ENCODE peak calls at places on chromosomes 13 and 19, in six cellular contexts. N, B, C, Z, H and J are unnamed samples.
A peak's percentile ranks its signal among the peaks of the same experiment; 100 is the strongest.

GRCh38 chr13:105442941-105443340 is 1092.5 kb downstream of the EFNB2 start:
- DNase-seq in B (no peak), C (no peak), H (peak; percentile 98), Z (no peak), N (peak; percentile 87), J (peak; percentile 24)

GRCh38 chr19:48874309-48875135 is 2.3 kb downstream of the PPP1R15A start:
- DNase-seq in N (no peak), C (no peak), B (no peak), Z (no peak), H (peak; percentile 73), J (no peak)

GRCh38 chr19:1942934-1943555 is 2.1 kb downstream of the CSNK1G2 start:
- DNase-seq in B (no peak), Z (peak; percentile 37), C (peak; percentile 30), N (no peak), H (peak; percentile 21), J (no peak)

GRCh38 chr13:45847554-45848224 is 3.9 kb downstream of the SIAH3 start:
- DNase-seq in C (no peak), H (no peak), Z (no peak), N (no peak), B (peak; percentile 9), J (no peak)

GRCh38 chr13:112643759-112644459 is 45.9 kb upstream of the ATP11A start:
- DNase-seq in C (no peak), N (no peak), B (no peak), H (no peak), Z (no peak), J (no peak)

GRCh38 chr19:53019684-53020083 is 6.0 kb downstream of the ERVV-1 start:
- DNase-seq in B (no peak), H (no peak), C (no peak), Z (peak; percentile 46), N (no peak), J (no peak)

GRCh38 chr19:13983213-13983889 is 22.8 kb downstream of the RFX1 start:
- DNase-seq in H (no peak), C (no peak), B (no peak), N (no peak), Z (peak; percentile 74), J (no peak)

GRCh38 chr13:110287031-110287828 is 19.7 kb downstream of the COL4A1 start:
- DNase-seq in Z (no peak), H (no peak), B (no peak), C (no peak), N (no peak), J (no peak)

GRCh38 chr19:56829586-56829985 is 10.9 kb downstream of the PEG3 start:
- DNase-seq in B (no peak), C (no peak), N (no peak), Z (no peak), H (no peak), J (no peak)

GRCh38 chr13:24267283-24267682 is 42.1 kb upstream of the C1QTNF9 start:
- DNase-seq in C (no peak), N (no peak), H (no peak), Z (no peak), B (no peak), J (no peak)

GRCh38 chr19:19399733-19400438 is 5.6 kb upstream of the GATAD2A start:
- DNase-seq in B (no peak), Z (no peak), C (no peak), H (peak; percentile 64), N (no peak), J (no peak)

GRCh38 chr19:50662442-50663279 is 13.4 kb downstream of the C19orf81 start:
- DNase-seq in N (no peak), H (no peak), C (no peak), B (no peak), Z (no peak), J (no peak)

GRCh38 chr13:112688560-112689497 is 1.0 kb upstream of the ATP11A start:
- DNase-seq in C (no peak), N (no peak), B (peak; percentile 26), Z (peak; percentile 1), H (peak; percentile 45), J (no peak)

GRCh38 chr13:64640002-64640401 is 2590.1 kb downstream of the PCDH9 start:
- DNase-seq in C (no peak), Z (no peak), H (peak; percentile 1), B (no peak), N (no peak), J (no peak)

GRCh38 chr13:19089315-19089714 is 92.3 kb downstream of the TUBA3C start:
- DNase-seq in C (no peak), N (no peak), H (no peak), Z (no peak), B (no peak), J (no peak)

GRCh38 chr13:84524586-84524985 is 642.3 kb upstream of the SLITRK1 start:
- DNase-seq in N (no peak), H (no peak), C (no peak), Z (no peak), B (no peak), J (no peak)

GRCh38 chr19:1001538-1002166 is 1.4 kb downstream of the GRIN3B start:
- DNase-seq in H (peak; percentile 67), B (no peak), N (no peak), C (peak; percentile 82), Z (peak; percentile 64), J (no peak)

GRCh38 chr19:55146078-55146647 is 2.8 kb downstream of the TNNT1 start:
- DNase-seq in Z (peak; percentile 66), B (no peak), H (peak; percentile 46), N (no peak), C (peak; percentile 39), J (no peak)

GRCh38 chr13:50323440-50324070 is 308.3 kb downstream of the KCNRG start:
- DNase-seq in H (peak; percentile 91), B (no peak), C (no peak), N (peak; percentile 75), Z (no peak), J (peak; percentile 19)

GRCh38 chr13:65594255-65594654 is 1635.9 kb downstream of the PCDH9 start:
- DNase-seq in Z (no peak), C (no peak), B (no peak), N (no peak), H (peak; percentile 60), J (no peak)

GRCh38 chr13:33168326-33168960 is 117.1 kb downstream of the STARD13 start:
- DNase-seq in N (no peak), H (no peak), C (no peak), Z (no peak), B (no peak), J (no peak)

GRCh38 chr13:50412046-50412617 is 396.9 kb downstream of the KCNRG start:
- DNase-seq in C (no peak), N (no peak), Z (no peak), B (no peak), H (peak; percentile 49), J (no peak)

GRCh38 chr13:45807520-45808099 is 43.9 kb downstream of the SIAH3 start:
- DNase-seq in N (no peak), Z (peak; percentile 36), B (peak; percentile 21), C (no peak), H (peak; percentile 70), J (no peak)

GRCh38 chr19:29550896-29551295 is 25.1 kb downstream of the VSTM2B start:
- DNase-seq in C (no peak), N (no peak), B (no peak), H (no peak), Z (no peak), J (no peak)

GRCh38 chr13:57784633-57785032 is 153.1 kb downstream of the PCDH17 start:
- DNase-seq in N (no peak), H (no peak), Z (no peak), B (no peak), C (no peak), J (no peak)

DNA sequence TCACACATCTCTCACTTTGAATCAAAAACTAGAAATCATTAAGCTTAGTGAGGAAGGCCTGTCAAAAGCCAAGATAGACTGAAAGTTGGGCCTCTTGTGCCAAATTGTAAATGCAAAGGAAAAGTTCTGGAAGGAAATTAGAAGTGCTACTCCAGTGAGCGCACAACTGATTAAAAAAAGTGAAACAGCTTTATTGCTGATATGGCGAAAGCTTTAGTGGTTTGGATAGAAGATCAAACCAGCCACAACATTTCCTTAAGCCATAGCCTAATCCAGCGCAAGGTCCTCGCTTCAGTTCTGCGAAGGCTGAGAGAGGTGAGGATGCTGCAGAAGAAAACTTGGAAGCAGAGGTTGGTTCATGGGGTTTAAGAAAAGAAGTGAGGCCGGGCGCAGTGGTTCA is 7.6 kb downstream of the PCCA start:
- DNase-seq in B (no peak), N (no peak), C (no peak), H (no peak), Z (no peak), J (no peak)
- TF ChIP-seq CTCF in B (no peak), N (no peak), C (no peak), H (no peak), Z (no peak), J (no peak)

GRCh38 chr19:12772323-12772722 is 3.0 kb downstream of the HOOK2 start:
- DNase-seq in H (peak; percentile 41), Z (no peak), N (no peak), B (no peak), C (no peak), J (no peak)

GRCh38 chr19:12774588-12775555 is at the start of gene HOOK2:
- DNase-seq in C (no peak), B (peak; percentile 45), N (no peak), H (no peak), Z (no peak), J (no peak)

GRCh38 chr19:12777217-12778019 is 2.1 kb upstream of the HOOK2 start:
- DNase-seq in H (peak; percentile 92), B (peak; percentile 82), N (no peak), C (peak; percentile 91), Z (peak; percentile 78), J (no peak)

GRCh38 chr19:12770922-12771321 is 4.4 kb downstream of the HOOK2 start:
- DNase-seq in N (no peak), B (no peak), C (no peak), H (no peak), Z (no peak), J (no peak)

GRCh38 chr19:12773571-12773970 is 1.8 kb downstream of the HOOK2 start:
- DNase-seq in H (peak; percentile 76), C (no peak), B (no peak), Z (peak; percentile 45), N (no peak), J (no peak)
- TF ChIP-seq CTCF in H (peak; percentile 43), C (no peak), B (no peak), Z (peak; percentile 57), N (peak; percentile 60), J (peak; percentile 44)

GRCh38 chr19:4662020-4662695 is 8.0 kb downstream of the MYDGF start:
- DNase-seq in H (no peak), B (no peak), N (no peak), C (no peak), Z (no peak), J (no peak)

GRCh38 chr19:4662812-4663211 is 7.3 kb downstream of the MYDGF start:
- DNase-seq in B (no peak), C (no peak), H (no peak), Z (no peak), N (no peak), J (no peak)

GRCh38 chr19:4660993-4661392 is 9.1 kb downstream of the MYDGF start:
- DNase-seq in H (no peak), C (no peak), Z (no peak), N (no peak), B (no peak), J (no peak)

GRCh38 chr19:4657835-4658234 is 12.3 kb downstream of the MYDGF start:
- DNase-seq in N (no peak), C (no peak), H (no peak), Z (no peak), B (no peak), J (no peak)

GRCh38 chr19:4660181-4660791 is 9.9 kb downstream of the MYDGF start:
- DNase-seq in Z (peak; percentile 36), B (no peak), C (no peak), N (no peak), H (no peak), J (no peak)
- TF ChIP-seq CTCF in Z (peak; percentile 61), B (peak; percentile 6), C (no peak), N (no peak), H (peak; percentile 9), J (peak; percentile 1)

GRCh38 chr19:11737964-11738745 is 591 bp downstream of the ZNF823 start:
- DNase-seq in B (peak; percentile 19), H (peak; percentile 64), Z (peak; percentile 57), C (peak; percentile 61), N (no peak), J (no peak)
- TF ChIP-seq CTCF in B (no peak), H (no peak), Z (peak; percentile 36), C (no peak), N (peak; percentile 3), J (no peak)